ENCODE peak calls at places on chromosomes 13 and 19, in five cellular contexts. One of them, this sample, is unnamed.

GRCh38 chr13:40682449-40683240 is 16.2 kb upstream of the FOXO1 start:
- DNase-seq in GM20000: no peak
- DNase-seq in left ventricle myocardium inferior: no peak
- DNase-seq in astrocyte of the cerebellum: no peak
- DNase-seq in endothelial cell: no peak
- DNase-seq in this sample: no peak

GRCh38 chr19:32868206-32868950 is 1.2 kb downstream of the SLC7A9 start:
- DNase-seq in endothelial cell: no peak
- DNase-seq in GM20000: no peak
- DNase-seq in astrocyte of the cerebellum: no peak
- DNase-seq in left ventricle myocardium inferior: no peak
- DNase-seq in this sample: no peak

GRCh38 chr19:35403116-35403760 is 32.4 kb downstream of the GPR42 start:
- DNase-seq in left ventricle myocardium inferior: no peak
- DNase-seq in astrocyte of the cerebellum: no peak
- DNase-seq in endothelial cell: no peak
- DNase-seq in GM20000: no peak
- DNase-seq in this sample: no peak

GRCh38 chr19:11814707-11815050 is 606 bp downstream of the ZNF440 start:
- DNase-seq in endothelial cell: no peak
- DNase-seq in astrocyte of the cerebellum: no peak
- DNase-seq in GM20000: no peak
- DNase-seq in left ventricle myocardium inferior: no peak
- DNase-seq in this sample: peak

GRCh38 chr13:105070452-105070851 is 1465.0 kb downstream of the EFNB2 start:
- DNase-seq in endothelial cell: no peak
- DNase-seq in GM20000: no peak
- DNase-seq in astrocyte of the cerebellum: no peak
- DNase-seq in left ventricle myocardium inferior: no peak
- DNase-seq in this sample: no peak

GRCh38 chr13:51332566-51333361 is 6.7 kb upstream of the SERPINE3 start:
- DNase-seq in astrocyte of the cerebellum: no peak
- DNase-seq in endothelial cell: no peak
- DNase-seq in left ventricle myocardium inferior: no peak
- DNase-seq in GM20000: no peak
- DNase-seq in this sample: no peak

GRCh38 chr19:17794731-17795494 is at the start of gene B3GNT3:
- DNase-seq in GM20000: no peak
- DNase-seq in left ventricle myocardium inferior: peak
- DNase-seq in endothelial cell: peak
- DNase-seq in astrocyte of the cerebellum: no peak
- DNase-seq in this sample: peak

GRCh38 chr19:5036733-5037681 is 68.1 kb downstream of the KDM4B start:
- DNase-seq in astrocyte of the cerebellum: no peak
- DNase-seq in left ventricle myocardium inferior: peak
- DNase-seq in endothelial cell: no peak
- DNase-seq in GM20000: no peak
- DNase-seq in this sample: no peak

GRCh38 chr13:32446778-32447465 is 19.0 kb upstream of the N4BP2L1 start:
- DNase-seq in left ventricle myocardium inferior: no peak
- DNase-seq in astrocyte of the cerebellum: no peak
- DNase-seq in endothelial cell: no peak
- DNase-seq in GM20000: no peak
- DNase-seq in this sample: no peak

GRCh38 chr13:42041684-42042035 is 6.8 kb upstream of the DGKH start:
- DNase-seq in left ventricle myocardium inferior: peak
- DNase-seq in astrocyte of the cerebellum: no peak
- DNase-seq in endothelial cell: peak
- DNase-seq in GM20000: peak
- DNase-seq in this sample: peak

GRCh38 chr13:104534847-104535246 is 1468.6 kb upstream of the SLC10A2 start:
- DNase-seq in endothelial cell: no peak
- DNase-seq in left ventricle myocardium inferior: no peak
- DNase-seq in GM20000: no peak
- DNase-seq in astrocyte of the cerebellum: no peak
- DNase-seq in this sample: no peak

GRCh38 chr13:102617697-102618350 is 21.0 kb downstream of the TPP2 start:
- DNase-seq in endothelial cell: no peak
- DNase-seq in left ventricle myocardium inferior: no peak
- DNase-seq in astrocyte of the cerebellum: no peak
- DNase-seq in GM20000: no peak
- DNase-seq in this sample: no peak

GRCh38 chr13:36848228-36848982 is 29.4 kb downstream of the RFXAP start:
- DNase-seq in left ventricle myocardium inferior: no peak
- DNase-seq in endothelial cell: no peak
- DNase-seq in GM20000: no peak
- DNase-seq in astrocyte of the cerebellum: no peak
- DNase-seq in this sample: peak

GRCh38 chr13:51177188-51177587 is 45.0 kb upstream of the FAM124A start:
- DNase-seq in astrocyte of the cerebellum: no peak
- DNase-seq in GM20000: no peak
- DNase-seq in endothelial cell: no peak
- DNase-seq in left ventricle myocardium inferior: no peak
- DNase-seq in this sample: no peak

GRCh38 chr19:2374808-2375207 is 14.7 kb downstream of the TMPRSS9 start:
- DNase-seq in left ventricle myocardium inferior: no peak
- DNase-seq in endothelial cell: no peak
- DNase-seq in GM20000: no peak
- DNase-seq in astrocyte of the cerebellum: no peak
- DNase-seq in this sample: no peak

GRCh38 chr13:99050983-99051488 is 73.2 kb upstream of the DOCK9 start:
- DNase-seq in astrocyte of the cerebellum: no peak
- DNase-seq in left ventricle myocardium inferior: no peak
- DNase-seq in GM20000: no peak
- DNase-seq in endothelial cell: no peak
- DNase-seq in this sample: no peak

GRCh38 chr13:99385940-99386339 is 78.7 kb upstream of the GPR183 start:
- DNase-seq in GM20000: no peak
- DNase-seq in endothelial cell: no peak
- DNase-seq in left ventricle myocardium inferior: no peak
- DNase-seq in astrocyte of the cerebellum: no peak
- DNase-seq in this sample: no peak

GRCh38 chr19:3821857-3822364 is 35.7 kb upstream of the MATK start:
- DNase-seq in astrocyte of the cerebellum: no peak
- DNase-seq in GM20000: peak
- DNase-seq in left ventricle myocardium inferior: peak
- DNase-seq in endothelial cell: peak
- DNase-seq in this sample: peak

GRCh38 chr13:32594339-32594738 is 8.1 kb downstream of the PDS5B start:
- DNase-seq in left ventricle myocardium inferior: no peak
- DNase-seq in astrocyte of the cerebellum: no peak
- DNase-seq in GM20000: no peak
- DNase-seq in endothelial cell: no peak
- DNase-seq in this sample: no peak

GRCh38 chr19:37303591-37304171 is 67.2 kb upstream of the ZNF527 start:
- DNase-seq in GM20000: no peak
- DNase-seq in endothelial cell: no peak
- DNase-seq in left ventricle myocardium inferior: no peak
- DNase-seq in astrocyte of the cerebellum: no peak
- DNase-seq in this sample: no peak
- TF ChIP-seq CTCF in GM20000: no peak
- TF ChIP-seq CTCF in endothelial cell: no peak
- TF ChIP-seq CTCF in left ventricle myocardium inferior: no peak
- TF ChIP-seq CTCF in astrocyte of the cerebellum: no peak
- TF ChIP-seq CTCF in this sample: no peak

GRCh38 chr13:24053505-24054251 is 106.8 kb upstream of the SPATA13 start:
- DNase-seq in astrocyte of the cerebellum: peak
- DNase-seq in endothelial cell: peak
- DNase-seq in left ventricle myocardium inferior: no peak
- DNase-seq in GM20000: peak
- DNase-seq in this sample: peak
- TF ChIP-seq CTCF in astrocyte of the cerebellum: peak
- TF ChIP-seq CTCF in endothelial cell: peak
- TF ChIP-seq CTCF in left ventricle myocardium inferior: peak
- TF ChIP-seq CTCF in GM20000: peak
- TF ChIP-seq CTCF in this sample: peak

GRCh38 chr19:13521066-13521465 is 14.8 kb upstream of the CACNA1A start:
- DNase-seq in astrocyte of the cerebellum: no peak
- DNase-seq in left ventricle myocardium inferior: no peak
- DNase-seq in endothelial cell: no peak
- DNase-seq in GM20000: no peak
- DNase-seq in this sample: no peak

GRCh38 chr19:13530720-13531119 is 24.4 kb upstream of the CACNA1A start:
- DNase-seq in GM20000: no peak
- DNase-seq in endothelial cell: no peak
- DNase-seq in astrocyte of the cerebellum: no peak
- DNase-seq in left ventricle myocardium inferior: no peak
- DNase-seq in this sample: no peak

GRCh38 chr19:13526552-13526951 is 20.3 kb upstream of the CACNA1A start:
- DNase-seq in GM20000: no peak
- DNase-seq in endothelial cell: no peak
- DNase-seq in left ventricle myocardium inferior: no peak
- DNase-seq in astrocyte of the cerebellum: no peak
- DNase-seq in this sample: peak
- TF ChIP-seq CTCF in GM20000: peak
- TF ChIP-seq CTCF in endothelial cell: peak
- TF ChIP-seq CTCF in left ventricle myocardium inferior: no peak
- TF ChIP-seq CTCF in astrocyte of the cerebellum: peak
- TF ChIP-seq CTCF in this sample: no peak

GRCh38 chr19:42629191-42629590 is 34.5 kb upstream of the CEACAM8 start:
- DNase-seq in astrocyte of the cerebellum: no peak
- DNase-seq in endothelial cell: no peak
- DNase-seq in left ventricle myocardium inferior: no peak
- DNase-seq in GM20000: no peak
- DNase-seq in this sample: no peak

GRCh38 chr19:42634409-42635232 is 39.9 kb upstream of the CEACAM8 start:
- DNase-seq in left ventricle myocardium inferior: no peak
- DNase-seq in astrocyte of the cerebellum: no peak
- DNase-seq in endothelial cell: peak
- DNase-seq in GM20000: peak
- DNase-seq in this sample: peak

DNA sequence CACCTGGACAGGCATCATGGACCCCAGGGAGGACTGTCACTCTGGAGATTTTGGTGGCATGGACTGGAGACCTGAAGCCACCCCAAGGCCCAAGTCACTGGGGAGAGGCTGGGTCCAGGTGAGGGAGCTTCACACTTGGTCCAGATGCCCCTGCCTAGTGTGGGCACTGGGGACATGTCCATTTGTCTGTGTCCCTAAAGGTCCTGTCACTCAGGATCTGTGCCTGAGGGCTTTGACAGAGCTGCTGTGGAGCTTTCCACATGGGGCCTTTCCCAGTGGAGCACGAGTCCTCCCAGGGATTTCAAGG is 40.5 kb upstream of the CEACAM8 start:
- DNase-seq in endothelial cell: no peak
- DNase-seq in GM20000: no peak
- DNase-seq in left ventricle myocardium inferior: no peak
- DNase-seq in astrocyte of the cerebellum: no peak
- DNase-seq in this sample: no peak
- TF ChIP-seq CTCF in endothelial cell: no peak
- TF ChIP-seq CTCF in GM20000: no peak
- TF ChIP-seq CTCF in left ventricle myocardium inferior: peak
- TF ChIP-seq CTCF in astrocyte of the cerebellum: no peak
- TF ChIP-seq CTCF in this sample: no peak

GRCh38 chr19:39168258-39169142 is 28.3 kb upstream of the NCCRP1 start:
- DNase-seq in endothelial cell: no peak
- DNase-seq in astrocyte of the cerebellum: no peak
- DNase-seq in GM20000: no peak
- DNase-seq in left ventricle myocardium inferior: no peak
- DNase-seq in this sample: no peak
- TF ChIP-seq CTCF in endothelial cell: no peak
- TF ChIP-seq CTCF in astrocyte of the cerebellum: no peak
- TF ChIP-seq CTCF in GM20000: no peak
- TF ChIP-seq CTCF in left ventricle myocardium inferior: no peak
- TF ChIP-seq CTCF in this sample: no peak

GRCh38 chr13:27283906-27284523 is 13.4 kb downstream of the RASL11A start:
- DNase-seq in left ventricle myocardium inferior: no peak
- DNase-seq in astrocyte of the cerebellum: no peak
- DNase-seq in endothelial cell: no peak
- DNase-seq in GM20000: no peak
- DNase-seq in this sample: peak
- TF ChIP-seq CTCF in left ventricle myocardium inferior: peak
- TF ChIP-seq CTCF in astrocyte of the cerebellum: peak
- TF ChIP-seq CTCF in endothelial cell: no peak
- TF ChIP-seq CTCF in GM20000: peak
- TF ChIP-seq CTCF in this sample: no peak

This sample was measured in Calu3.